ENCODE peak calls at places on chromosomes 11 and 22, in ten cellular contexts. E, N, Y, S, V, P, U, M, Z and A are unnamed samples.

GRCh38 chr11:119030029-119030328 is 698 bp downstream of the SLC37A4 start:
- DNase-seq in E (no peak), V (no peak), U (no peak), S (no peak), Y (no peak), M (no peak), Z (no peak), P (no peak), N (no peak), A (no peak)

GRCh38 chr11:22787055-22787454 is 42.5 kb downstream of the SVIP start:
- DNase-seq in E (no peak), M (no peak), Z (no peak), P (no peak), U (no peak), Y (peak), V (no peak), N (no peak), S (no peak), A (no peak)

GRCh38 chr11:35954205-35954604 is 10.3 kb downstream of the LDLRAD3 start:
- DNase-seq in M (no peak), Z (no peak), E (no peak), V (no peak), S (no peak), U (no peak), Y (peak), N (no peak), P (no peak), A (no peak)

GRCh38 chr22:38490915-38491314 is 15.2 kb downstream of the DDX17 start:
- DNase-seq in Z (no peak), V (no peak), E (peak), P (no peak), M (peak), Y (peak), S (peak), U (no peak), N (peak), A (no peak)

GRCh38 chr11:3674189-3674588 is 3.0 kb upstream of the CHRNA10 start:
- DNase-seq in P (no peak), Y (peak), E (no peak), U (no peak), V (no peak), M (peak), S (no peak), Z (no peak), N (no peak), A (no peak)

GRCh38 chr11:111307472-111308108 is 9.2 kb downstream of the POU2AF3 start:
- DNase-seq in U (no peak), V (no peak), Y (no peak), Z (no peak), M (no peak), E (no peak), S (no peak), P (no peak), N (no peak), A (no peak)

GRCh38 chr11:2942872-2943710 is 13.9 kb upstream of the PHLDA2 start:
- DNase-seq in U (no peak), V (no peak), Z (no peak), N (no peak), S (no peak), M (no peak), E (no peak), Y (no peak), P (no peak), A (no peak)

GRCh38 chr11:6812391-6813005 is 13.0 kb upstream of the OR6A2 start:
- DNase-seq in Y (peak), Z (peak), V (peak), U (no peak), N (peak), M (peak), S (no peak), E (no peak), P (peak), A (no peak)

GRCh38 chr11:65663634-65664200 is 1.0 kb upstream of the RELA start:
- DNase-seq in M (peak), S (no peak), P (peak), N (peak), Z (peak), U (peak), E (peak), V (peak), Y (peak), A (no peak)

GRCh38 chr22:37601540-37602442 is 6.8 kb upstream of the GGA1 start:
- DNase-seq in V (peak), Z (peak), M (peak), Y (peak), S (no peak), N (no peak), E (peak), U (peak), P (no peak), A (no peak)

GRCh38 chr11:61616443-61616842 is 35.6 kb upstream of the SYT7 start:
- DNase-seq in P (no peak), Z (no peak), U (no peak), M (peak), Y (peak), N (no peak), E (no peak), S (no peak), V (no peak), A (no peak)

GRCh38 chr11:134585666-134586285 is 173.7 kb upstream of the B3GAT1 start:
- DNase-seq in N (no peak), E (no peak), Z (no peak), V (no peak), P (no peak), Y (no peak), M (no peak), S (no peak), U (no peak), A (no peak)

GRCh38 chr11:116445108-116446047 is 327.4 kb downstream of the BUD13 start:
- DNase-seq in E (no peak), Y (no peak), V (no peak), P (no peak), Z (peak), U (no peak), S (no peak), N (no peak), M (no peak), A (no peak)

GRCh38 chr11:59866397-59866796 is at the start of gene TCN1:
- DNase-seq in M (no peak), E (no peak), S (no peak), Z (no peak), P (no peak), N (no peak), Y (peak), U (no peak), V (no peak), A (no peak)

GRCh38 chr11:21411114-21411513 is 741.7 kb downstream of the NELL1 start:
- DNase-seq in Z (no peak), E (no peak), M (no peak), U (no peak), S (no peak), N (no peak), Y (no peak), P (no peak), V (no peak), A (no peak)

GRCh38 chr11:2991477-2992233 is 474 bp downstream of the NAP1L4 start:
- DNase-seq in N (no peak), U (no peak), P (peak), Y (peak), M (peak), Z (peak), V (no peak), E (no peak), S (no peak), A (peak)

GRCh38 chr11:115924744-115925567 is 420.7 kb upstream of the CADM1 start:
- DNase-seq in U (no peak), Z (no peak), V (no peak), P (peak), E (no peak), Y (no peak), S (no peak), M (peak), N (no peak), A (no peak)

GRCh38 chr22:47647720-47648119 is 885.3 kb downstream of the TBC1D22A start:
- DNase-seq in U (no peak), V (no peak), P (no peak), Y (no peak), M (no peak), N (no peak), E (no peak), Z (no peak), S (no peak), A (no peak)

GRCh38 chr22:29626497-29627195 is 23.2 kb downstream of the NF2 start:
- DNase-seq in U (peak), P (no peak), Y (peak), V (no peak), Z (no peak), E (no peak), M (peak), S (peak), N (no peak), A (no peak)

GRCh38 chr11:75896843-75897419 is 81.9 kb downstream of the UVRAG start:
- DNase-seq in S (peak), V (no peak), U (peak), Y (peak), P (no peak), Z (peak), M (peak), E (no peak), N (no peak), A (no peak)

GRCh38 chr11:85040166-85040565 is 587.0 kb downstream of the DLG2 start:
- DNase-seq in U (no peak), P (no peak), E (no peak), M (peak), V (no peak), Y (no peak), S (no peak), N (no peak), Z (no peak), A (no peak)

GRCh38 chr11:9868641-9869040 is 204.8 kb downstream of the SWAP70 start:
- DNase-seq in E (no peak), M (no peak), Z (no peak), V (no peak), U (no peak), N (no peak), Y (no peak), S (no peak), P (no peak), A (no peak)

GRCh38 chr22:42229455-42230149 is 40.9 kb downstream of the TCF20 start:
- DNase-seq in Z (no peak), U (no peak), S (peak), N (no peak), V (no peak), P (no peak), E (peak), Y (peak), M (peak), A (no peak)

GRCh38 chr11:31326470-31327148 is 42.9 kb downstream of the DCDC1 start:
- DNase-seq in S (no peak), U (no peak), N (no peak), E (no peak), M (no peak), P (no peak), V (no peak), Y (no peak), Z (no peak), A (no peak)

GRCh38 chr22:47169801-47170140 is 407.3 kb downstream of the TBC1D22A start:
- DNase-seq in Y (no peak), Z (no peak), V (no peak), E (peak), U (no peak), M (no peak), S (no peak), N (no peak), P (no peak), A (peak)

GRCh38 chr11:82754410-82754809 is 20.7 kb upstream of the FAM181B start:
- DNase-seq in Z (no peak), M (no peak), N (no peak), E (no peak), S (no peak), Y (no peak), P (no peak), V (no peak), U (no peak), A (no peak)

GRCh38 chr22:25672685-25673084 is 69.3 kb upstream of the MYO18B start:
- DNase-seq in N (no peak), Z (no peak), M (peak), V (no peak), S (no peak), E (no peak), Y (no peak), U (no peak), P (no peak), A (no peak)

GRCh38 chr11:117915672-117916235 is 13.4 kb downstream of the TMPRSS13 start:
- DNase-seq in M (no peak), V (no peak), Z (no peak), N (no peak), U (no peak), S (no peak), E (no peak), Y (no peak), P (no peak), A (no peak)

GRCh38 chr11:30586251-30587144 is at the start of gene MPPED2:
- DNase-seq in S (no peak), Z (peak), U (no peak), M (no peak), Y (no peak), N (no peak), E (peak), V (peak), P (peak), A (no peak)

GRCh38 chr11:10818594-10818993 is 9.9 kb upstream of the EIF4G2 start:
- DNase-seq in U (peak), Y (no peak), V (no peak), Z (no peak), E (no peak), M (peak), S (peak), N (no peak), P (no peak), A (no peak)

GRCh38 chr22:19759994-19760651 is 455 bp upstream of the TBX1 start:
- DNase-seq in Y (no peak), S (no peak), V (no peak), Z (peak), U (no peak), E (no peak), N (no peak), P (no peak), M (no peak), A (no peak)

GRCh38 chr11:14676068-14676467 is 32.5 kb downstream of the PDE3B start:
- DNase-seq in V (no peak), U (no peak), Z (no peak), N (no peak), P (no peak), M (no peak), S (no peak), Y (no peak), E (no peak), A (no peak)

GRCh38 chr22:49966716-49967332 is 6.3 kb downstream of the PIM3 start:
- DNase-seq in V (peak), S (no peak), E (peak), N (peak), P (no peak), U (no peak), Y (peak), M (no peak), Z (no peak), A (peak)

GRCh38 chr22:27723150-27723549 is 78.4 kb downstream of the MN1 start:
- DNase-seq in V (no peak), U (no peak), M (no peak), P (no peak), Y (no peak), Z (no peak), E (no peak), N (no peak), S (no peak), A (no peak)
- TF ChIP-seq CTCF in V (no peak), U (no peak), M (peak), P (no peak), Y (peak), Z (peak), E (no peak), N (no peak), S (no peak), A (no peak)

GRCh38 chr11:57562596-57562995 is 4.9 kb downstream of the UBE2L6 start:
- DNase-seq in S (no peak), U (no peak), P (no peak), E (no peak), M (no peak), N (no peak), Z (peak), Y (no peak), V (no peak), A (no peak)
- TF ChIP-seq CTCF in S (no peak), U (no peak), P (no peak), E (no peak), M (no peak), N (no peak), Z (peak), Y (no peak), V (no peak), A (no peak)

GRCh38 chr22:35441489-35442100 is 41.7 kb downstream of the MCM5 start:
- DNase-seq in M (no peak), S (no peak), V (no peak), E (no peak), Y (no peak), N (no peak), U (no peak), Z (no peak), P (no peak), A (no peak)
- TF ChIP-seq CTCF in M (no peak), S (no peak), V (no peak), E (no peak), Y (no peak), N (no peak), U (no peak), Z (no peak), P (no peak), A (no peak)

GRCh38 chr11:12085371-12086251 is 24.8 kb upstream of the MICAL2 start:
- DNase-seq in Z (no peak), P (no peak), U (no peak), V (no peak), S (no peak), Y (no peak), M (peak), N (no peak), E (no peak), A (no peak)

GRCh38 chr11:12086271-12087074 is 23.9 kb upstream of the MICAL2 start:
- DNase-seq in Z (no peak), M (peak), E (peak), V (no peak), S (peak), Y (peak), N (peak), P (no peak), U (peak), A (no peak)

GRCh38 chr11:12088047-12088481 is 22.3 kb upstream of the MICAL2 start:
- DNase-seq in Z (no peak), U (peak), M (peak), Y (peak), S (peak), E (peak), V (no peak), N (no peak), P (no peak), A (no peak)

GRCh38 chr11:12088531-12088930 is 21.9 kb upstream of the MICAL2 start:
- DNase-seq in V (no peak), U (no peak), S (no peak), Z (no peak), P (no peak), M (no peak), Y (no peak), E (no peak), N (no peak), A (no peak)

DNA sequence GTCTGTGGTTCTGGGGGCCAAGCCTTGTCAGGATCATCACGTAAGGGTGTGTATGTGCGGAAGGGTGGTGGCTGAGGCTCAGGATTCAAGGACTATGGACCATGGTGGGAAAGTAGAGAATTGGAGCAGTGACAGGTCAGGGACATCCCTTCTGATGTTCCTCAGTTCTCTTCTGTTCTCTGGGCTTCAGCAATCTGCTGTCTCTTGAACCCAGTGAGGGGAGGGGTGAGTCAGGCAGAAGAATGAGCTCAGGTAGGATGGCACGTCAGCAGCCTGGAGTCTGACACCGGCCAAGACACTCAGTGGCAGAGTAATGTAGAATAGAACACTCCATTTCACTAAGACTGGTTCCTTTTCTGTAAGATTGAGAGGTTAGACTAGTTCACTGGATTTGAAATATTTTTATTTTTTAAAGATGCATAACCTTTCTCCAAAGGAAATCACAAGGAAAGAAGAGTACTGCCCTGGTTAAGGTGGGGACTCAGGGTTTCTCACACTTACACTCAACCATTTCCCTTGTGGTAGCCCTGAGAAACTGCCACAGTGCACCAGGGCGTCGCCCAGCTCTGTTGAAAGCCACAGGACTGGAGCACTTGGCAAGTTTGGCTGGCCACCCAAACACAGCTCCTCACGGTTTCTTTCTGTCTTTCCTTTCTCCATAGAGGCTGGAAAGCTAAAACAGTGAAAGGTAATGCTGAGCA is 23.2 kb upstream of the MICAL2 start:
- DNase-seq in N (no peak), P (no peak), S (no peak), Y (peak), M (peak), U (peak), E (no peak), Z (peak), V (no peak), A (no peak)
- TF ChIP-seq CTCF in N (no peak), P (no peak), S (peak), Y (peak), M (peak), U (peak), E (no peak), Z (no peak), V (no peak), A (no peak)

DNA sequence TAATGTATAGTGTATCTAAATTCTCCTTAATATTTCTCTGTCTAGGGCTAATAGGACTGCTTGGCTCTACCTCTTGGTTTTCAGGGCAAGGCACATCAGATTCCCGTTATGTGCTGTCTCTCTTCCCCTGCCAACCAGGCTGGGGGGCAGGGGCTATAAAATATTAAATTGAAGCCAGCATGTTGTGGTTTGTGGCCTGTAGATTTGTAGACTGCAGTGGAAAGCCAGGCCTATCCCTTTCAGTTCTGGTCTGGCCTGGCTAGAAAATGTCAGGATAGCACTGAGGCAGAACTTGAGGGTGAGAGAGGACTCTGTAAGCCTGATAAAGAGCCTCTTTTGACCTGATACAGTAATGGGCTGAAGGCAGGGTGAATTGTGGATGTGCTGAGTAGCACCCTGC is 14.4 kb upstream of the GRK2 start:
- DNase-seq in E (no peak), Y (no peak), P (no peak), Z (no peak), M (no peak), N (no peak), V (no peak), U (no peak), S (no peak), A (no peak)
- TF ChIP-seq CTCF in E (no peak), Y (no peak), P (no peak), Z (no peak), M (no peak), N (no peak), V (no peak), U (no peak), S (no peak), A (no peak)

GRCh38 chr22:24521791-24522245 is 26.7 kb downstream of the UPB1 start:
- DNase-seq in E (peak), M (peak), V (no peak), U (no peak), P (peak), N (no peak), Z (peak), S (no peak), Y (peak), A (no peak)
- TF ChIP-seq CTCF in E (peak), M (peak), V (peak), U (peak), P (peak), N (peak), Z (peak), S (peak), Y (peak), A (no peak)

GRCh38 chr11:19795082-19795481 is 82.4 kb downstream of the NAV2 start:
- DNase-seq in Z (no peak), S (no peak), N (no peak), U (no peak), E (no peak), Y (no peak), P (no peak), V (no peak), M (no peak), A (no peak)

GRCh38 chr11:19803506-19803998 is 90.9 kb downstream of the NAV2 start:
- DNase-seq in E (peak), M (no peak), Z (peak), U (no peak), V (no peak), S (no peak), P (no peak), N (no peak), Y (no peak), A (no peak)

GRCh38 chr11:19802773-19803293 is 90.2 kb downstream of the NAV2 start:
- DNase-seq in S (no peak), P (no peak), M (peak), U (no peak), V (no peak), E (no peak), N (no peak), Z (no peak), Y (no peak), A (no peak)

GRCh38 chr11:19800714-19801519 is 88.3 kb downstream of the NAV2 start:
- DNase-seq in U (no peak), Y (no peak), N (no peak), E (no peak), P (no peak), S (no peak), V (no peak), M (no peak), Z (peak), A (no peak)

GRCh38 chr11:19800162-19800561 is 87.5 kb downstream of the NAV2 start:
- DNase-seq in N (no peak), U (no peak), S (no peak), M (no peak), Z (peak), V (no peak), E (no peak), P (no peak), Y (no peak), A (no peak)
- TF ChIP-seq CTCF in N (no peak), U (peak), S (peak), M (peak), Z (peak), V (no peak), E (peak), P (no peak), Y (peak), A (no peak)

DNA sequence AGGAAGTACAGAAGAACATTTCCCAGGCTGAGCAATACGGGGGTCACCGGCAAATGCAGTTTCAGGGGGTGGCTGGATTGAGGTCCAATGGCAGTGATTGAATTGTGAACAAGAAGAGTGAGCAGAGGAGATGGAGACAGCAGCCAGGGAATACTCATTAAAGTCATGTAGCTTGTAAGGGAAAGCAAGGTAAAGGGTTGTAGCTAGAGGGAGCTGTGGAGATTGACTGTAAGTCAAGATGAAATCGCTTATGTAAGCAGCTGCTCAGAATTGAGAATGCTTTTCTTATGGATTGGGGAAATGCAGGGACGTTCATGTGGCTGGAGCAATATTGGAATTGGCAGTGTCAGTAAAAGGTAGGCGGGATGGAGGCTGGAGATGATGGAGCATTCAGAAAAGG is 111.4 kb upstream of the TBCEL start:
- DNase-seq in P (peak), E (no peak), M (peak), S (peak), U (peak), N (no peak), Y (peak), Z (peak), V (no peak), A (no peak)
- TF ChIP-seq CTCF in P (peak), E (peak), M (peak), S (peak), U (peak), N (no peak), Y (peak), Z (peak), V (no peak), A (no peak)